ENCODE peak calls at places on chromosomes 13 and 19, in four cellular contexts. M is K562, T is GM12878, Y is HepG2. Q is an unnamed sample.

GRCh38 chr13:63307239-63307638 is 1891.6 kb upstream of the PCDH20 start:
- DNase-seq in M (no peak), T (no peak), Y (no peak), Q (no peak)

GRCh38 chr19:38773469-38774177 is at the start of gene LGALS7:
- DNase-seq in M (no peak), T (no peak), Y (no peak), Q (no peak)

GRCh38 chr13:42412812-42413795 is 141.2 kb downstream of the AKAP11 start:
- DNase-seq in M (no peak), T (peak), Y (no peak), Q (no peak)

GRCh38 chr19:5605362-5605761 is 17.2 kb downstream of the SAFB2 start:
- DNase-seq in M (no peak), T (no peak), Y (no peak), Q (no peak)

GRCh38 chr13:43232144-43232840 is 208.9 kb downstream of the DNAJC15 start:
- DNase-seq in M (no peak), T (no peak), Y (no peak), Q (no peak)

GRCh38 chr19:10227215-10227971 is 3.7 kb downstream of the S1PR2 start:
- DNase-seq in M (no peak), T (no peak), Y (no peak), Q (peak)

GRCh38 chr19:44598355-44598754 is 15.0 kb upstream of the IGSF23 start:
- DNase-seq in M (no peak), T (no peak), Y (no peak), Q (no peak)

GRCh38 chr19:7349961-7350711 is 1.4 kb downstream of the ARHGEF18 start:
- DNase-seq in M (no peak), T (no peak), Y (no peak), Q (no peak)

GRCh38 chr13:27270594-27271520 is at the start of gene RASL11A:
- DNase-seq in M (peak), T (no peak), Y (peak), Q (peak)

GRCh38 chr19:35757231-35757748 is 461 bp upstream of the HSPB6 start:
- DNase-seq in M (peak), T (no peak), Y (peak), Q (no peak)

GRCh38 chr19:19406878-19407639 is 1.6 kb downstream of the GATAD2A start:
- DNase-seq in M (peak), T (no peak), Y (peak), Q (no peak)

GRCh38 chr13:47327856-47328255 is 431.0 kb upstream of the HTR2A start:
- DNase-seq in M (no peak), T (no peak), Y (no peak), Q (no peak)

GRCh38 chr13:80716610-80717081 is 375.7 kb upstream of the SPRY2 start:
- DNase-seq in M (peak), T (no peak), Y (no peak), Q (no peak)

GRCh38 chr19:44777715-44778347 is at the start of gene CBLC:
- DNase-seq in M (peak), T (no peak), Y (peak), Q (peak)

GRCh38 chr19:33621811-33622504 is at the start of gene CHST8:
- DNase-seq in M (peak), T (no peak), Y (no peak), Q (peak)

GRCh38 chr13:27036236-27036981 is 135.2 kb downstream of the USP12 start:
- DNase-seq in M (no peak), T (no peak), Y (no peak), Q (no peak)

GRCh38 chr13:47146136-47146535 is 249.3 kb upstream of the HTR2A start:
- DNase-seq in M (no peak), T (no peak), Y (no peak), Q (no peak)

GRCh38 chr13:80755925-80756324 is 415.0 kb upstream of the SPRY2 start:
- DNase-seq in M (no peak), T (no peak), Y (no peak), Q (no peak)

GRCh38 chr19:38061294-38061693 is 154.3 kb downstream of the SIPA1L3 start:
- DNase-seq in M (no peak), T (no peak), Y (no peak), Q (no peak)

GRCh38 chr13:28219408-28220099 is 81.2 kb downstream of the PAN3 start:
- DNase-seq in M (no peak), T (no peak), Y (no peak), Q (no peak)

GRCh38 chr13:47598340-47598911 is 402.6 kb downstream of the SUCLA2 start:
- DNase-seq in M (no peak), T (no peak), Y (no peak), Q (no peak)

GRCh38 chr13:29849071-29849541 is 1.3 kb downstream of the UBL3 start:
- DNase-seq in M (peak), T (no peak), Y (peak), Q (no peak)

GRCh38 chr19:34457446-34457845 is 24.1 kb upstream of the WTIP start:
- DNase-seq in M (no peak), T (no peak), Y (no peak), Q (no peak)

GRCh38 chr19:5155586-5156210 is 184.9 kb downstream of the PTPRS start:
- DNase-seq in M (no peak), T (no peak), Y (no peak), Q (no peak)

GRCh38 chr13:81760316-81760715 is 1419.4 kb upstream of the SPRY2 start:
- DNase-seq in M (no peak), T (no peak), Y (no peak), Q (no peak)

GRCh38 chr19:29483944-29484581 is 41.7 kb upstream of the VSTM2B start:
- DNase-seq in M (no peak), T (no peak), Y (no peak), Q (no peak)

GRCh38 chr19:30387311-30388115 is 15.3 kb downstream of the ZNF536 start:
- DNase-seq in M (no peak), T (no peak), Y (no peak), Q (no peak)

GRCh38 chr19:19107663-19108062 is 30.6 kb downstream of the TMEM161A start:
- DNase-seq in M (no peak), T (no peak), Y (no peak), Q (peak)

GRCh38 chr13:31015207-31015606 is 82.8 kb downstream of the TEX26 start:
- DNase-seq in M (no peak), T (no peak), Y (no peak), Q (no peak)
- TF ChIP-seq ESRRA in M (no peak), T (no peak), Y (no peak), Q (no peak)

GRCh38 chr19:984165-984967 is at the start of gene WDR18:
- DNase-seq in M (peak), T (peak), Y (peak), Q (peak)

GRCh38 chr19:982567-983170 is 1.5 kb upstream of the WDR18 start:
- DNase-seq in M (peak), T (no peak), Y (peak), Q (peak)

GRCh38 chr19:988510-988909 is 4.4 kb downstream of the WDR18 start:
- DNase-seq in M (no peak), T (no peak), Y (no peak), Q (no peak)

GRCh38 chr19:988081-988480 is 3.9 kb downstream of the WDR18 start:
- DNase-seq in M (no peak), T (no peak), Y (no peak), Q (no peak)

DNA sequence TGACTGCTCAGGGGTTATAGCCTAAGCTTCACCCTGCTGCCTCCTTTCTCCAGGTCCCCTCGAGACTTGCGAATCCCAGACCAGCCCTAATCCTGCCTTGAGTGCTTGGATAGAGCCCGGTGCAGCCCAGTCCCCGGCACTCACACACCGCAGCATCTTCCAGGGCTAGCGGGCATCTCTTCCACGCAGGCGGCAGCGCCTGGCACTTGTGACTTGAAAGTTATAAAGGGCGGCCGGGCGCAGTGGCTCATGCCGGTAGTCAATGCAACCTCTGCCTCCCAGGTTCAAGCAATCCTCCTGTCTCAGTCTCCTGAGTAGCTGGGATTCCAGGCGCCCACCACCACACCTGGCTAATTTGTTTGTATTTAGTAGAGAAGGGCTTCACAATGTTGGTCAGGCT is 1.9 kb downstream of the WDR18 start:
- DNase-seq in M (no peak), T (no peak), Y (no peak), Q (no peak)
- TF ChIP-seq CREM in M (no peak), T (no peak), Y (no peak), Q (no peak)

GRCh38 chr13:111491659-111492058 is 171.2 kb downstream of the TEX29 start:
- DNase-seq in M (no peak), T (no peak), Y (no peak), Q (no peak)

GRCh38 chr13:111492341-111492945 is 172.0 kb downstream of the TEX29 start:
- DNase-seq in M (no peak), T (no peak), Y (no peak), Q (no peak)

GRCh38 chr13:111489301-111489700 is 168.9 kb downstream of the TEX29 start:
- DNase-seq in M (no peak), T (no peak), Y (no peak), Q (no peak)

GRCh38 chr13:111490611-111491010 is 170.2 kb downstream of the TEX29 start:
- DNase-seq in M (no peak), T (no peak), Y (no peak), Q (no peak)

GRCh38 chr13:111491021-111491420 is 170.6 kb downstream of the TEX29 start:
- DNase-seq in M (no peak), T (no peak), Y (no peak), Q (no peak)
- TF ChIP-seq ESRRA in M (no peak), T (no peak), Y (no peak), Q (no peak)

GRCh38 chr19:932647-933552 is 7.1 kb downstream of the ARID3A start:
- DNase-seq in M (no peak), T (no peak), Y (no peak), Q (no peak)
- TF ChIP-seq CREM in M (no peak), T (peak), Y (no peak), Q (no peak)

GRCh38 chr19:40716655-40717324 is at the start of the genes COQ8B and ITPKC:
- DNase-seq in M (peak), T (peak), Y (peak), Q (peak)

GRCh38 chr19:40719414-40719894 is 2.5 kb downstream of the ITPKC start:
- DNase-seq in M (no peak), T (peak), Y (no peak), Q (no peak)

GRCh38 chr19:40717325-40717879 is 490 bp downstream of the ITPKC start:
- DNase-seq in M (peak), T (no peak), Y (no peak), Q (no peak)

GRCh38 chr19:40718774-40719391 is 2.0 kb downstream of the ITPKC start:
- DNase-seq in M (peak), T (peak), Y (peak), Q (peak)

DNA sequence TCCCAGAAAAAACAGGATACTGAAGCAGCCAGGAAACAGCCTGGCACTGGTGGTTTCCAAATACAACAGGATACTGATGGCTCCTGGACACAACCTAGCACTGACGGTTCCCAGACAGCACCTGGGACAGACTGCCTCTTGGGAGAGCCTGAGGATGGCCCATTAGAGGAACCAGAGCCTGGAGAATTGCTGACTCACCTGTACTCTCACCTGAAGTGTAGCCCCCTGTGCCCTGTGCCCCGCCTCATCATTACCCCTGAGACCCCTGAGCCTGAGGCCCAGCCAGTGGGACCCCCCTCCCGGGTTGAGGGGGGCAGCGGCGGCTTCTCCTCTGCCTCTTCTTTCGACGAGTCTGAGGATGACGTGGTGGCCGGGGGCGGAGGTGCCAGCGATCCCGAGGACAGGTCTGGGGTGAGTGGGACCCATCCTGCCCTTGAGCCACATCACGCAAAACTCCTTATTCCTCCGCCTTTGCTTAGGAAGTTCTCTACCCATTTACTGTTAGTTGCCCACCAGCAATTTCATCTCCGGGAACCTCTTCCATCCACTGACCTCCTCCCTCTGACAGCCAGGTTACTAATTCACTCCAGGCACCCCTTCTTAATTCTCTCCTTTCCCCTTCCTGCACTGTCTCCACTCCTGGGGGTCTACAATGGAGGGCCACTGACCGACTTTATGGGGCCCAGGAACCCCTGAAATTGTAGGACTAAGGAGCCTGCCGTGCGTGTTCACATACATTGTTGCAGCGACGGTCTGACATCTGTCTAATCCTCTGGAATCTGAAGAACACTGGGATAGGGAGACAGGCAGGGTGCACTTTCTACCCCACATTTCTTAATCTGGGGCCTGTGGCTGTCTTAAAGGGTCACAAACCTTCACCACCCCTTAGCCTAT is 1.2 kb downstream of the ITPKC start:
- DNase-seq in M (peak), T (no peak), Y (peak), Q (no peak)
- TF ChIP-seq ESRRA in M (no peak), T (no peak), Y (peak), Q (no peak)

GRCh38 chr19:16384688-16385087 is 60.1 kb downstream of the KLF2 start:
- DNase-seq in M (no peak), T (no peak), Y (no peak), Q (no peak)

GRCh38 chr19:16385821-16386220 is 61.2 kb downstream of the KLF2 start:
- DNase-seq in M (no peak), T (no peak), Y (no peak), Q (no peak)

GRCh38 chr19:16383584-16384161 is 59.0 kb downstream of the KLF2 start:
- DNase-seq in M (no peak), T (no peak), Y (no peak), Q (no peak)

GRCh38 chr19:16385296-16385695 is 60.7 kb downstream of the KLF2 start:
- DNase-seq in M (no peak), T (no peak), Y (no peak), Q (no peak)

DNA sequence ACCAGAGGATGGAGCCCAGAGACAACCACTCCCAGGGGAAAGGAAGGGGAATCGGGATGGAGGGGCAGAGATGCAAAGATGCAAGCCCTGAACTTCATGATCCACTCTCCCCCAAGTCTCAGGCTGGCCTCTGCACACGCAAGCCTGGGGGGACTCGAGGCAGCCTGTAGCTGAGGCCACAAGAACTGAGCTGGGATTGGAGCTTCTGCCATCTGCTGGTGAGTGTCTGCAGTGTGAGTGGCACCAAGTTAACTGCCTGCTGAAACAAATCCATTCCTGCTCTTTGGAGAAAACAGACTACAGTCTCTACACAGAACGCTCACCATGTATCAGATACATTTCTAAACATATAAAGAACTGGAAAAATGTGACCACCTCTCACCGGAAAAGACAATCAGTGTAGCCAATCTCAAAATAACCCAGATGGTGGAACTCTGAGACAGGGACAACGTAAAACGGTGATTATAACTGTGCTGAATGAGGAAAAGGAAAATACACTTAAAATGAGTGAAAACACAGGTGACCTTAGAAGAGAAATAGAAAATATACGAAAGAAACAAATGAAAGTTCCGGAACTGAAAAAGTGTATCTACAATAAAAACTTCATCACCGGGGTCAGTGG is 62.1 kb downstream of the KLF2 start:
- DNase-seq in M (peak), T (no peak), Y (peak), Q (peak)
- TF ChIP-seq CREM in M (peak), T (no peak), Y (no peak), Q (no peak)

Q was measured in WTC11.